ENCODE peak calls at places on chromosomes 6 and 20, in seven cellular contexts. D is sigmoid colon, W is lower lobe of right lung, T is ovary, C is stomach, O is mucosa of descending colon, P is lung. V is an unnamed sample. For H3K4me1, the result is how much of the 10 kb centered on the place peaks cover.

GRCh38 chr6:70863343-70863742 is 93.5 kb downstream of the B3GAT2 start:
- DNase-seq in P (no peak), O (no peak), W (no peak), C (no peak), D (no peak), T (no peak), V (no peak)

GRCh38 chr20:33814238-33814712 is 3.1 kb downstream of the CHMP4B start:
- DNase-seq in C (no peak), P (no peak), T (no peak), D (no peak), O (no peak), W (no peak), V (no peak)

GRCh38 chr20:1390552-1391403 is 2.1 kb downstream of the FKBP1A start:
- DNase-seq in P (no peak), W (no peak), T (no peak), D (no peak), C (no peak), O (no peak), V (no peak)

GRCh38 chr6:26104457-26105108 is 17.4 kb downstream of the HFE start:
- DNase-seq in O (peak), D (no peak), W (no peak), C (no peak), P (no peak), T (no peak), V (no peak)

GRCh38 chr6:88008821-88009220 is 38.8 kb upstream of the SPACA1 start:
- DNase-seq in W (no peak), P (no peak), O (no peak), D (no peak), C (no peak), T (no peak), V (no peak)

GRCh38 chr6:118318648-118319047 is 229.4 kb upstream of the PLN start:
- DNase-seq in T (no peak), O (no peak), W (no peak), C (no peak), D (no peak), P (no peak), V (no peak)

GRCh38 chr6:154354265-154354777 is 2.3 kb downstream of the IPCEF1 start:
- DNase-seq in D (no peak), T (no peak), C (no peak), P (no peak), W (no peak), O (no peak), V (no peak)

GRCh38 chr6:170374571-170375444 is 68.2 kb downstream of the FAM120B start:
- DNase-seq in P (no peak), D (no peak), O (no peak), W (no peak), C (no peak), T (no peak), V (no peak)

GRCh38 chr20:15930324-15931305 is 642.6 kb downstream of the KIF16B start:
- DNase-seq in P (peak), W (no peak), C (no peak), D (no peak), T (no peak), O (no peak), V (no peak)

GRCh38 chr20:45339084-45339483 is 9.1 kb downstream of the SDC4 start:
- DNase-seq in W (no peak), P (no peak), O (no peak), T (no peak), C (peak), D (no peak), V (no peak)
- H3K4me1 ChIP-seq in W (half or more), P (under half), O (half or more), T (under half), C (half or more), D (half or more), V (under half)

DNA sequence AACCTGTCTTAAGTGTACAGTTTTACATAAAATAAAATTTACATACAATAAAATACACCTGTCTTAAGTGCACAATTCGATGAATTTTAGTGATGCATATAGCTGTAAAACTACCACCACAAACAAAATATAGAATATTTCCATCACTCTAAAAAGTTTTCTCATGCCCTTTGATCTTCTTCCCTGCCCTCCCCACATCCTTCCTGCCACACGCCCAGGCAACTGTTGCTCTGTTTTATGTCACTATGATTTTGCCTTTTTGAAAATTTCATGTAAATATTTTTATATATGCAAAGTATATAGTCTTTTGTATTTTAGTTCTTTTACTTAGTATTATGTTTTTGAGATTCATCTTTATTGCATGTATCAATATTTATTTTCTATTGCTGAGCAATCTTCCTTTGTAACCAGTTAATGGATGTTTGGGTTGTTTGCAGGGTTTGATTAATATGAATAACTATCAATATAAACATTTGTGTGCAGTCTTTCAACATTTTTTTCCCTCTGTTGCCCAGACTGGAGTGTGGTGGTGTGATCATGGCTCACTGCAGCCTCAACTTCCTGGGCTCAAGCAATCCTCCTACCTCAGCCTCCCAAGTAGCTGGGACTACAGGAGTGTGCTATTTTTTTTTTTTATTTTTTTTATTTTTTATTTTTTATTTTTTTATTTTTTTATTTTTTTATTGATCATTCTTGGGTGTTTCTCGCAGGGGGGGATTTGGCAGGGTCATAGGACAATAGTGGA is 23.7 kb upstream of the SAMHD1 start:
- DNase-seq in C (no peak), O (no peak), T (no peak), P (no peak), D (peak), W (no peak), V (no peak)
- H3K4me1 ChIP-seq in C (under half), O (under half), T (under half), P (under half), D (under half), W (under half), V (under half)

GRCh38 chr6:132060591-132060990 is 109.4 kb upstream of the CCN2 start:
- DNase-seq in W (no peak), P (no peak), D (no peak), C (no peak), T (no peak), O (no peak), V (no peak)

GRCh38 chr6:132061381-132061780 is 110.2 kb upstream of the CCN2 start:
- DNase-seq in D (no peak), O (no peak), C (no peak), P (no peak), W (no peak), T (no peak), V (no peak)

GRCh38 chr6:132063204-132063603 is 112.0 kb upstream of the CCN2 start:
- DNase-seq in O (no peak), P (no peak), W (no peak), D (no peak), C (no peak), T (no peak), V (no peak)

GRCh38 chr6:132062626-132063025 is 111.5 kb upstream of the CCN2 start:
- DNase-seq in T (no peak), C (no peak), D (no peak), W (no peak), O (no peak), P (no peak), V (no peak)

DNA sequence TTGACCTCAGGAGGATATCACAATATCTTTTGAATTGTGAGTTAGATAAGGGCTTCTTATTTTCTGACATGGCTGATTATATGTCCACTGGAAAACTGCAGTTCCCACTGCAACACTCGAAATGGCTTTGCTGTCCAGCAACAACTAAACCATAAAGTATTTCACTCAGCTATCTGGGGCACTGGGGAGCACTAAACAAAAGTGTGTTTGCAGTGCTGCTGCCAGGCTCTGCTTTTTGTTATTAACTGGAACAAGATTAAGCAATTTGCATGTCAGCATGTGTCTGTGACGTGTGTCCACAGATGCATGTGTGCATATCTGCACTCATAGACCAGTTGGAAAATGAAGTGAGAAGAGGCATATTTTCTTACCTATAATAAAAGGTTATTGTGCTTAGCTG is 107.8 kb upstream of the CCN2 start:
- DNase-seq in P (no peak), W (no peak), T (no peak), O (no peak), D (no peak), C (no peak), V (no peak)
- H3K4me1 ChIP-seq in P (under half), W (under half), T (under half), O (under half), D (under half), C (under half), V (under half)

DNA sequence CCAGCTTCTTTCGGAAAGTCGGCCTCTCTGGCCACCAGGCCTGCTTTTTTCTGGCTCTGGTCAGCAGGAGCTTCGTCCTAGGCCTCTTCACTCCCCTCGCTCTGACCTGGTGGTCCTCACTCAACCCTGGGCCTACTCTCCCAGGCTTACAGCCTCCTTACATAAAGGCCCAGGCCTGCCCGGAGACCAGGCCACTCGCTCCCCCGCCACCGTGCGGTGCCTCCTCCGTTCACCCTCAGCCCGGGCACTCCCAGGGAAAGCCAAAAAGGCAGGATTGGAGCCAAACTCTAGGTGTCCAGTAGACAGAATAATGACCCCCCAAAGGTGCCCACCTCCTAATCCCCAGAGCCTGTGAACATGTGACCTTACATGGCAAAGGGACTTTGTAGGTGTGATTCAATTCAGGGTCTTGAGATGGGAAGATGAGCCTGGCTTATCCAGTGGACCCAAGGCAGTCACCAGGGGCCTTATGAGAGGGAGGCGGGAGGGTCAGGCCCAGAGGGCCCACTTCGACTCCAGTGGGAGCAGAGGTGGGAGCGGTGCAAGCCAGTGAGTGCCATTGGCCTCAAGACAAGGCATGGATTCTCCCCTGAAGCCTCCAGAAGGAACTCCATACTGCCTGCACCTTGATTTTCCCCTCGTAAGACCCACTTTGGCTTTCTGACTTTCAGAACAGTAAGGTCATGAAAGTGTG is 118.6 kb upstream of the PTPN1 start:
- DNase-seq in T (no peak), P (no peak), C (no peak), D (no peak), W (no peak), O (peak), V (no peak)
- H3K4me1 ChIP-seq in T (under half), P (under half), C (half or more), D (under half), W (half or more), O (under half), V (half or more)

GRCh38 chr20:62008643-62009183 is 57.0 kb downstream of the TAF4 start:
- DNase-seq in T (no peak), W (no peak), D (no peak), C (no peak), P (no peak), O (no peak), V (no peak)

GRCh38 chr20:62011403-62011791 is 54.3 kb downstream of the TAF4 start:
- DNase-seq in T (no peak), D (no peak), P (no peak), W (no peak), O (peak), C (no peak), V (no peak)

GRCh38 chr20:62010551-62011402 is 54.9 kb downstream of the TAF4 start:
- DNase-seq in O (peak), T (peak), P (peak), W (no peak), C (peak), D (no peak), V (no peak)

GRCh38 chr20:62009869-62010445 is 55.7 kb downstream of the TAF4 start:
- DNase-seq in O (no peak), W (no peak), P (no peak), D (no peak), T (no peak), C (no peak), V (no peak)

DNA sequence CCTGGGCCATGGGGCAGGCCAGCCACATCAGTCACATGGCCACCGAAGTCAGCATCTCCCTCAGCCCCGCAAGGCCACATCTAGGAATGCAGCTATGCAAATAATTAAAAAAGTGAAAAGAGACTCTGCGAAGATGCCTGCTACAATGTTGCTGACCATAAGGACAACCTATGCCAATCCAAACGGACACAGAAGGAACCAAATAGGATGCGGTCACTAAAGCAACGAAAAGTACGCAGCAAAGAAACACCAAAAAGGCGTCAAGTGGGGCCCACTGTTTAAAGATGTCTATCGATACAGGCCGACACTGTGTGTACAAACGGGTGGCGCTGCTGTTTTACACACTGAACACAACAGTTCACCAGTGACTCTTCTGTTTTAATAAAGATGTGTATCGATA is 56.4 kb downstream of the TAF4 start:
- DNase-seq in D (no peak), T (no peak), P (no peak), C (no peak), W (no peak), O (no peak), V (no peak)
- H3K4me1 ChIP-seq in D (under half), T (under half), P (under half), C (under half), W (under half), O (under half), V (under half)

DNA sequence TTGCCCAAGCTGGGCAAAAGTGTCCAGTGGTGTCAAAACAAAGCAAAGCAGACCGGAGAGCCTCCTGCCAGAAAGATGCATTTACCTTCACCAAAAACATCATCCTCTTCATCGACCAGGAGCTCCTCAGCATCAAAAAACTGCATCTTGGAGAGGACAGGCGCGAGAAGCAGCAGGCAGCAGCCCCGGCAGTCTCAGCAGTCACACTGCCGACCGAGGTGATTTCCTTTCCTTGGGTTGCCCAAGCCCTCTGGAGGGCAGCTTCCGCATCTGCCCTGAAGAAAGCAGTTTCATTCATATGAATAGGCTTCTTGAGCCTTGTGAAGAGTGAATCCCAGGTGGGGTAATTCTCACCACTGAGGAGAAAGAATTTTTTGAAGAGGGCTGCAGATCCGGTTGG is at the start of gene RIPOR2:
- DNase-seq in O (peak), C (peak), P (peak), W (peak), T (no peak), D (no peak), V (no peak)
- H3K4me1 ChIP-seq in O (under half), C (under half), P (under half), W (under half), T (under half), D (under half), V (under half)

DNA sequence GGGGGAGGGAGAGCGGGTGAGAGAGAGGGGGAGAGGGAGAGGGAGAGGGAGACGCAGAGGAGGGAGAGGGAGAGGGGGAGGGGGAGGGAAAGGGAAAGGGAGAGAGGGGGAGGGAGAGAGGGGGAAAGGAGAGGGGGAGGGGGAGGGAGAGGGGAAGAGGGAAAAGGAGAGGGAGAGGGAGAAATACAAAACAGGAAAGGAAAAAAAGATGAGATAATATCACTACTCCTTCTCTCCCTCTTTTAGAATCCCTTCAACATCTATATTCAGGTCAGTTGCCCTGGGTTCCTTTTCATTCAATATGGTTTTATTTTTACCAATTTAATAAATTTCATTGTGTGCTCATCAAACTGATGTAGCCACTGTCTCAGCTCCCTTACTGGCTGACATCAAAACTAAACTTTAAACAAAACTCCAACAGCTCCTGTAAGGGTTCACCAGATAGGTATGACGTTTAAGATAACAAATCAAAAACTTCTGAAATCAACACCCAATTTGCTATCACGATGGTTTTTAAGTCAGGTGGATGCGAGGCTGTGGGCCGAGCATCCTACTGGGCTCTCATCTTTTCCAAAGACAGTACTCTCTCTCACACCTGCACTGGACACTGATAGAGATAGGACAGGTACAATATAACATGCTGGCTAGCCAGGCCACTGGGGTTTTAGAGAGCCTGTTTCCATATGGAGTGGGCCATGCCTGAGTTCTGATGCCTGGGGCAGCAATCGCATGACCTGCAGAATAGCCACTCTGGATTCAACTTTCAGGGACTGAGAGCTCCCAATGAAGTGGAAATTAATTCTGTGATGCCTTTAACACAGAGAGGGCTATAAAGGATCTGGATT is 99.5 kb downstream of the FYN start:
- DNase-seq in D (no peak), C (no peak), T (no peak), O (no peak), P (no peak), W (no peak), V (no peak)
- H3K4me1 ChIP-seq in D (under half), C (under half), T (under half), O (under half), P (under half), W (under half), V (half or more)

DNA sequence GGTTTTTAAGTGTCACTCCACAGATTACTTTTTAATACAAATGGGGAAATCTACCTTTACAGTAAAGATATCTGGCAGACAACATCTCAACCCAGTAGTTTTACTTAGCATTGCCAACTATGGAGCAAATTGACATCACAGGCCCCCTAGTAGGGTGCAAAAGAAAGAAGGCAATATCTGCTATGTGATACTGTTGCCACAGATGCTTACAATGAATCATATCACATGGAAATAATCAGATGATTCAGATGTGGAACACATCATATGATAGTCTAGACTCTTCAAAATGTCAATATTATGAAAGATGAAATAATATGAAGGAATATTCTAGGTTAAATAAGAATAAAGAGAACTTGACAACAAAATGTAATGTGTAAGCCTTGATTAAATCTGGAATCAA is 322.5 kb downstream of the BMP2 start:
- DNase-seq in D (no peak), T (no peak), P (no peak), W (no peak), O (no peak), C (no peak), V (no peak)
- H3K4me1 ChIP-seq in D (under half), T (under half), P (under half), W (under half), O (under half), C (under half), V (under half)